ENCODE peak calls at places on chromosomes 13 and 19, in seven cellular contexts. One of them, this sample, is unnamed.

GRCh38 chr13:37319041-37319443 is 213.6 kb upstream of the CSNK1A1L start:
- DNase-seq in right atrium auricular region: no peak
- DNase-seq in stimulated activated naive CD4-positive, alpha-beta T cell: no peak
- DNase-seq in choroid plexus epithelial cell: no peak
- DNase-seq in WERI-Rb-1: no peak
- DNase-seq in ELR: peak
- DNase-seq in omental fat pad: no peak
- DNase-seq in this sample: no peak

GRCh38 chr13:31703780-31704179 is 35.5 kb upstream of the RXFP2 start:
- DNase-seq in right atrium auricular region: no peak
- DNase-seq in stimulated activated naive CD4-positive, alpha-beta T cell: no peak
- DNase-seq in choroid plexus epithelial cell: no peak
- DNase-seq in WERI-Rb-1: no peak
- DNase-seq in ELR: no peak
- DNase-seq in omental fat pad: no peak
- DNase-seq in this sample: no peak

GRCh38 chr19:18901503-18901890 is 5.5 kb upstream of the CERS1 start:
- DNase-seq in right atrium auricular region: no peak
- DNase-seq in stimulated activated naive CD4-positive, alpha-beta T cell: no peak
- DNase-seq in choroid plexus epithelial cell: no peak
- DNase-seq in WERI-Rb-1: no peak
- DNase-seq in ELR: no peak
- DNase-seq in omental fat pad: no peak
- DNase-seq in this sample: no peak

GRCh38 chr13:27712421-27712820 is 79.9 kb upstream of the GSX1 start:
- DNase-seq in right atrium auricular region: no peak
- DNase-seq in stimulated activated naive CD4-positive, alpha-beta T cell: no peak
- DNase-seq in choroid plexus epithelial cell: peak
- DNase-seq in WERI-Rb-1: peak
- DNase-seq in ELR: no peak
- DNase-seq in omental fat pad: no peak
- DNase-seq in this sample: no peak

GRCh38 chr13:110261166-110262081 is 45.5 kb downstream of the COL4A1 start:
- DNase-seq in right atrium auricular region: peak
- DNase-seq in stimulated activated naive CD4-positive, alpha-beta T cell: no peak
- DNase-seq in choroid plexus epithelial cell: no peak
- DNase-seq in WERI-Rb-1: no peak
- DNase-seq in ELR: peak
- DNase-seq in omental fat pad: no peak
- DNase-seq in this sample: no peak

GRCh38 chr13:23558675-23559536 is 11.3 kb upstream of the TNFRSF19 start:
- DNase-seq in right atrium auricular region: peak
- DNase-seq in stimulated activated naive CD4-positive, alpha-beta T cell: no peak
- DNase-seq in choroid plexus epithelial cell: peak
- DNase-seq in WERI-Rb-1: no peak
- DNase-seq in ELR: peak
- DNase-seq in omental fat pad: no peak
- DNase-seq in this sample: peak

GRCh38 chr19:38252935-38253691 is 3.1 kb downstream of the PPP1R14A start:
- DNase-seq in right atrium auricular region: no peak
- DNase-seq in stimulated activated naive CD4-positive, alpha-beta T cell: no peak
- DNase-seq in choroid plexus epithelial cell: no peak
- DNase-seq in WERI-Rb-1: peak
- DNase-seq in ELR: no peak
- DNase-seq in omental fat pad: no peak
- DNase-seq in this sample: no peak

GRCh38 chr13:101514695-101515275 is 62.3 kb downstream of the ITGBL1 start:
- DNase-seq in right atrium auricular region: no peak
- DNase-seq in stimulated activated naive CD4-positive, alpha-beta T cell: peak
- DNase-seq in choroid plexus epithelial cell: peak
- DNase-seq in WERI-Rb-1: peak
- DNase-seq in ELR: peak
- DNase-seq in omental fat pad: no peak
- DNase-seq in this sample: peak

GRCh38 chr19:12092065-12092867 is 27.7 kb downstream of the ZNF844 start:
- DNase-seq in right atrium auricular region: peak
- DNase-seq in stimulated activated naive CD4-positive, alpha-beta T cell: peak
- DNase-seq in choroid plexus epithelial cell: peak
- DNase-seq in WERI-Rb-1: no peak
- DNase-seq in ELR: peak
- DNase-seq in omental fat pad: peak
- DNase-seq in this sample: peak

GRCh38 chr19:35973487-35973886 is 21.5 kb upstream of the SDHAF1 start:
- DNase-seq in right atrium auricular region: no peak
- DNase-seq in stimulated activated naive CD4-positive, alpha-beta T cell: no peak
- DNase-seq in choroid plexus epithelial cell: no peak
- DNase-seq in WERI-Rb-1: peak
- DNase-seq in ELR: no peak
- DNase-seq in omental fat pad: no peak
- DNase-seq in this sample: no peak

GRCh38 chr13:40665061-40665753 is 1.2 kb downstream of the FOXO1 start:
- DNase-seq in right atrium auricular region: no peak
- DNase-seq in stimulated activated naive CD4-positive, alpha-beta T cell: peak
- DNase-seq in choroid plexus epithelial cell: no peak
- DNase-seq in WERI-Rb-1: peak
- DNase-seq in ELR: peak
- DNase-seq in omental fat pad: no peak
- DNase-seq in this sample: no peak

GRCh38 chr13:42107006-42107405 is 58.6 kb downstream of the DGKH start:
- DNase-seq in right atrium auricular region: no peak
- DNase-seq in stimulated activated naive CD4-positive, alpha-beta T cell: no peak
- DNase-seq in choroid plexus epithelial cell: no peak
- DNase-seq in WERI-Rb-1: no peak
- DNase-seq in ELR: no peak
- DNase-seq in omental fat pad: no peak
- DNase-seq in this sample: no peak

GRCh38 chr13:94312511-94313191 is 166.8 kb downstream of the DCT start:
- DNase-seq in right atrium auricular region: no peak
- DNase-seq in stimulated activated naive CD4-positive, alpha-beta T cell: no peak
- DNase-seq in choroid plexus epithelial cell: peak
- DNase-seq in WERI-Rb-1: no peak
- DNase-seq in ELR: no peak
- DNase-seq in omental fat pad: no peak
- DNase-seq in this sample: no peak

GRCh38 chr13:75507027-75508001 is 25.3 kb upstream of the TBC1D4 start:
- DNase-seq in right atrium auricular region: no peak
- DNase-seq in stimulated activated naive CD4-positive, alpha-beta T cell: no peak
- DNase-seq in choroid plexus epithelial cell: no peak
- DNase-seq in WERI-Rb-1: no peak
- DNase-seq in ELR: no peak
- DNase-seq in omental fat pad: no peak
- DNase-seq in this sample: no peak

GRCh38 chr13:87777395-87777794 is 106.2 kb downstream of the SLITRK5 start:
- DNase-seq in right atrium auricular region: no peak
- DNase-seq in stimulated activated naive CD4-positive, alpha-beta T cell: no peak
- DNase-seq in choroid plexus epithelial cell: peak
- DNase-seq in WERI-Rb-1: no peak
- DNase-seq in ELR: peak
- DNase-seq in omental fat pad: no peak
- DNase-seq in this sample: no peak

GRCh38 chr13:32025730-32026129 is 5.8 kb upstream of the FRY start:
- DNase-seq in right atrium auricular region: no peak
- DNase-seq in stimulated activated naive CD4-positive, alpha-beta T cell: no peak
- DNase-seq in choroid plexus epithelial cell: no peak
- DNase-seq in WERI-Rb-1: no peak
- DNase-seq in ELR: no peak
- DNase-seq in omental fat pad: no peak
- DNase-seq in this sample: no peak

GRCh38 chr13:81987159-81987558 is 1646.2 kb upstream of the SPRY2 start:
- DNase-seq in right atrium auricular region: no peak
- DNase-seq in stimulated activated naive CD4-positive, alpha-beta T cell: no peak
- DNase-seq in choroid plexus epithelial cell: no peak
- DNase-seq in WERI-Rb-1: no peak
- DNase-seq in ELR: peak
- DNase-seq in omental fat pad: no peak
- DNase-seq in this sample: no peak

GRCh38 chr13:95643009-95643408 is 1.5 kb downstream of the DZIP1 start:
- DNase-seq in right atrium auricular region: no peak
- DNase-seq in stimulated activated naive CD4-positive, alpha-beta T cell: no peak
- DNase-seq in choroid plexus epithelial cell: no peak
- DNase-seq in WERI-Rb-1: no peak
- DNase-seq in ELR: peak
- DNase-seq in omental fat pad: no peak
- DNase-seq in this sample: no peak

GRCh38 chr19:57706346-57706745 is 2.7 kb downstream of the ZNF154 start:
- DNase-seq in right atrium auricular region: no peak
- DNase-seq in stimulated activated naive CD4-positive, alpha-beta T cell: no peak
- DNase-seq in choroid plexus epithelial cell: no peak
- DNase-seq in WERI-Rb-1: no peak
- DNase-seq in ELR: no peak
- DNase-seq in omental fat pad: no peak
- DNase-seq in this sample: no peak

GRCh38 chr13:27362064-27362751 is 62.2 kb upstream of the GTF3A start:
- DNase-seq in right atrium auricular region: peak
- DNase-seq in stimulated activated naive CD4-positive, alpha-beta T cell: peak
- DNase-seq in choroid plexus epithelial cell: peak
- DNase-seq in WERI-Rb-1: peak
- DNase-seq in ELR: peak
- DNase-seq in omental fat pad: peak
- DNase-seq in this sample: peak

GRCh38 chr13:31982540-31982939 is 49.0 kb upstream of the FRY start:
- DNase-seq in right atrium auricular region: peak
- DNase-seq in stimulated activated naive CD4-positive, alpha-beta T cell: no peak
- DNase-seq in choroid plexus epithelial cell: peak
- DNase-seq in WERI-Rb-1: no peak
- DNase-seq in ELR: peak
- DNase-seq in omental fat pad: peak
- DNase-seq in this sample: peak

GRCh38 chr19:29741226-29741625 is 26.2 kb upstream of the C19orf12 start:
- DNase-seq in right atrium auricular region: no peak
- DNase-seq in stimulated activated naive CD4-positive, alpha-beta T cell: no peak
- DNase-seq in choroid plexus epithelial cell: no peak
- DNase-seq in WERI-Rb-1: no peak
- DNase-seq in ELR: no peak
- DNase-seq in omental fat pad: no peak
- DNase-seq in this sample: no peak

GRCh38 chr13:20411638-20412342 is 113.9 kb downstream of the CRYL1 start:
- DNase-seq in right atrium auricular region: no peak
- DNase-seq in stimulated activated naive CD4-positive, alpha-beta T cell: peak
- DNase-seq in choroid plexus epithelial cell: no peak
- DNase-seq in WERI-Rb-1: no peak
- DNase-seq in ELR: no peak
- DNase-seq in omental fat pad: no peak
- DNase-seq in this sample: no peak

GRCh38 chr19:18846862-18847515 is 15.2 kb downstream of the UPF1 start:
- DNase-seq in right atrium auricular region: peak
- DNase-seq in stimulated activated naive CD4-positive, alpha-beta T cell: peak
- DNase-seq in choroid plexus epithelial cell: peak
- DNase-seq in WERI-Rb-1: peak
- DNase-seq in ELR: peak
- DNase-seq in omental fat pad: peak
- DNase-seq in this sample: peak

GRCh38 chr19:47509170-47509847 is 5.6 kb downstream of the NAPA start:
- DNase-seq in right atrium auricular region: no peak
- DNase-seq in stimulated activated naive CD4-positive, alpha-beta T cell: no peak
- DNase-seq in choroid plexus epithelial cell: no peak
- DNase-seq in WERI-Rb-1: peak
- DNase-seq in ELR: no peak
- DNase-seq in omental fat pad: no peak
- DNase-seq in this sample: no peak

GRCh38 chr19:48529156-48529555 is 17.5 kb upstream of the LMTK3 start:
- DNase-seq in right atrium auricular region: no peak
- DNase-seq in stimulated activated naive CD4-positive, alpha-beta T cell: no peak
- DNase-seq in choroid plexus epithelial cell: no peak
- DNase-seq in WERI-Rb-1: no peak
- DNase-seq in ELR: no peak
- DNase-seq in omental fat pad: no peak
- DNase-seq in this sample: no peak

GRCh38 chr19:41887711-41888382 is 4.9 kb downstream of the ARHGEF1 start:
- DNase-seq in right atrium auricular region: no peak
- DNase-seq in stimulated activated naive CD4-positive, alpha-beta T cell: peak
- DNase-seq in choroid plexus epithelial cell: peak
- DNase-seq in WERI-Rb-1: no peak
- DNase-seq in ELR: peak
- DNase-seq in omental fat pad: no peak
- DNase-seq in this sample: peak

GRCh38 chr19:18558595-18558994 is 925 bp downstream of the KXD1 start:
- DNase-seq in right atrium auricular region: no peak
- DNase-seq in stimulated activated naive CD4-positive, alpha-beta T cell: no peak
- DNase-seq in choroid plexus epithelial cell: no peak
- DNase-seq in WERI-Rb-1: no peak
- DNase-seq in ELR: no peak
- DNase-seq in omental fat pad: no peak
- DNase-seq in this sample: no peak

GRCh38 chr19:50796128-50796633 is 6.0 kb downstream of the ACP4 start:
- DNase-seq in right atrium auricular region: no peak
- DNase-seq in stimulated activated naive CD4-positive, alpha-beta T cell: no peak
- DNase-seq in choroid plexus epithelial cell: no peak
- DNase-seq in WERI-Rb-1: peak
- DNase-seq in ELR: no peak
- DNase-seq in omental fat pad: no peak
- DNase-seq in this sample: no peak

GRCh38 chr13:95494082-95494681 is 58.3 kb upstream of the CLDN10 start:
- DNase-seq in right atrium auricular region: no peak
- DNase-seq in stimulated activated naive CD4-positive, alpha-beta T cell: peak
- DNase-seq in choroid plexus epithelial cell: peak
- DNase-seq in WERI-Rb-1: no peak
- DNase-seq in ELR: peak
- DNase-seq in omental fat pad: no peak
- DNase-seq in this sample: peak

GRCh38 chr19:38009650-38010229 is 102.7 kb downstream of the SIPA1L3 start:
- DNase-seq in right atrium auricular region: no peak
- DNase-seq in stimulated activated naive CD4-positive, alpha-beta T cell: no peak
- DNase-seq in choroid plexus epithelial cell: no peak
- DNase-seq in WERI-Rb-1: no peak
- DNase-seq in ELR: no peak
- DNase-seq in omental fat pad: no peak
- DNase-seq in this sample: no peak

GRCh38 chr13:41751277-41751676 is 209.6 kb downstream of the VWA8 start:
- DNase-seq in right atrium auricular region: no peak
- DNase-seq in stimulated activated naive CD4-positive, alpha-beta T cell: no peak
- DNase-seq in choroid plexus epithelial cell: peak
- DNase-seq in WERI-Rb-1: no peak
- DNase-seq in ELR: peak
- DNase-seq in omental fat pad: no peak
- DNase-seq in this sample: no peak

GRCh38 chr13:24076124-24076523 is 84.4 kb upstream of the SPATA13 start:
- DNase-seq in right atrium auricular region: no peak
- DNase-seq in stimulated activated naive CD4-positive, alpha-beta T cell: no peak
- DNase-seq in choroid plexus epithelial cell: no peak
- DNase-seq in WERI-Rb-1: no peak
- DNase-seq in ELR: no peak
- DNase-seq in omental fat pad: no peak
- DNase-seq in this sample: no peak